ENCODE peak calls at places on chromosomes 11 and 22, in ten cellular contexts. X is fibroblast of lung, J is BJ, C is heart left ventricle, V is body of pancreas, L is kidney epithelial cell, O is astrocyte of the spinal cord, Q is tibial artery, D is epithelial cell of proximal tubule, Y is mucosa of descending colon. H is an unnamed sample.

GRCh38 chr11:16193897-16194381 is 162.4 kb downstream of the SOX6 start:
- DNase-seq in X (no peak), J (no peak), C (no peak), V (no peak), L (no peak), O (no peak), Q (no peak), D (no peak), Y (no peak), H (peak; percentile 8)

GRCh38 chr11:130088909-130089668 is 19.4 kb downstream of the APLP2 start:
- DNase-seq in X (no peak), J (no peak), C (no peak), V (no peak), L (no peak), O (no peak), Q (no peak), D (no peak), Y (no peak), H (no peak)

GRCh38 chr11:130634981-130635473 is 186.6 kb downstream of the ADAMTS15 start:
- DNase-seq in X (peak; percentile 56), J (no peak), C (no peak), V (no peak), L (peak; percentile 41), O (peak; percentile 90), Q (peak; percentile 67), D (no peak), Y (no peak), H (peak; percentile 51)

GRCh38 chr11:45285931-45286632 is at the start of gene SYT13:
- DNase-seq in X (no peak), J (no peak), C (peak; percentile 32), V (peak; percentile 73), L (no peak), O (no peak), Q (no peak), D (no peak), Y (peak; percentile 85), H (no peak)

GRCh38 chr11:45209904-45210699 is 63.7 kb downstream of the PRDM11 start:
- DNase-seq in X (peak; percentile 84), J (no peak), C (peak; percentile 96), V (peak; percentile 63), L (no peak), O (peak; percentile 71), Q (peak; percentile 84), D (no peak), Y (no peak), H (peak; percentile 80)

GRCh38 chr22:27662359-27663030 is 139.1 kb downstream of the MN1 start:
- DNase-seq in X (peak; percentile 34), J (no peak), C (peak; percentile 89), V (peak; percentile 46), L (no peak), O (no peak), Q (peak; percentile 44), D (no peak), Y (peak; percentile 52), H (peak; percentile 90)

GRCh38 chr11:77147668-77148321 is 19.7 kb downstream of the MYO7A start:
- DNase-seq in X (peak; percentile 28), J (no peak), C (no peak), V (peak; percentile 38), L (no peak), O (peak; percentile 67), Q (no peak), D (no peak), Y (peak; percentile 59), H (no peak)

GRCh38 chr11:128302425-128303186 is 284.8 kb downstream of the ETS1 start:
- DNase-seq in X (no peak), J (no peak), C (no peak), V (no peak), L (no peak), O (no peak), Q (no peak), D (no peak), Y (no peak), H (no peak)

GRCh38 chr11:128928400-128928799 is 14.3 kb downstream of the TP53AIP1 start:
- DNase-seq in X (no peak), J (no peak), C (no peak), V (no peak), L (no peak), O (no peak), Q (no peak), D (no peak), Y (no peak), H (no peak)

GRCh38 chr11:910589-911030 is at the start of gene CHID1:
- DNase-seq in X (peak; percentile 67), J (no peak), C (peak; percentile 89), V (peak; percentile 88), L (no peak), O (peak; percentile 76), Q (peak; percentile 75), D (no peak), Y (peak; percentile 92), H (peak; percentile 79)

GRCh38 chr11:33067294-33067693 is 27.9 kb downstream of the TCP11L1 start:
- DNase-seq in X (no peak), J (no peak), C (no peak), V (no peak), L (no peak), O (no peak), Q (no peak), D (no peak), Y (no peak), H (no peak)

GRCh38 chr11:62055970-62056369 is 67.8 kb upstream of the INCENP start:
- DNase-seq in X (no peak), J (no peak), C (no peak), V (no peak), L (no peak), O (no peak), Q (no peak), D (no peak), Y (no peak), H (no peak)

GRCh38 chr11:120515186-120515723 is 3.7 kb downstream of the GRIK4 start:
- DNase-seq in X (no peak), J (no peak), C (no peak), V (no peak), L (no peak), O (no peak), Q (no peak), D (no peak), Y (no peak), H (no peak)

GRCh38 chr22:20464096-20464614 is 26.5 kb upstream of the SCARF2 start:
- DNase-seq in X (no peak), J (no peak), C (no peak), V (no peak), L (no peak), O (no peak), Q (no peak), D (no peak), Y (peak; percentile 71), H (no peak)

GRCh38 chr11:69301491-69302401 is 7.8 kb downstream of the MYEOV start:
- DNase-seq in X (peak; percentile 72), J (peak; percentile 71), C (peak; percentile 69), V (peak; percentile 52), L (peak; percentile 80), O (peak; percentile 81), Q (no peak), D (peak; percentile 52), Y (peak; percentile 78), H (peak; percentile 93)

GRCh38 chr11:88623536-88623935 is 286.0 kb upstream of the CTSC start:
- DNase-seq in X (peak; percentile 12), J (no peak), C (no peak), V (no peak), L (no peak), O (no peak), Q (no peak), D (no peak), Y (no peak), H (peak; percentile 56)

GRCh38 chr11:27058456-27058855 is 17.8 kb downstream of the BBOX1 start:
- DNase-seq in X (no peak), J (peak; percentile 59), C (no peak), V (no peak), L (no peak), O (no peak), Q (no peak), D (no peak), Y (no peak), H (no peak)

GRCh38 chr11:129743029-129743846 is 72.4 kb upstream of the TMEM45B start:
- DNase-seq in X (no peak), J (no peak), C (no peak), V (no peak), L (no peak), O (no peak), Q (no peak), D (no peak), Y (no peak), H (no peak)

GRCh38 chr11:74397531-74398243 is 546 bp downstream of the PGM2L1 start:
- DNase-seq in X (no peak), J (no peak), C (no peak), V (peak; percentile 55), L (no peak), O (peak; percentile 68), Q (peak; percentile 23), D (no peak), Y (peak; percentile 81), H (peak; percentile 36)

GRCh38 chr11:35035894-35036408 is 103.0 kb upstream of the CD44 start:
- DNase-seq in X (peak; percentile 91), J (peak; percentile 87), C (no peak), V (no peak), L (peak; percentile 61), O (peak; percentile 96), Q (no peak), D (peak; percentile 77), Y (no peak), H (peak; percentile 99)

GRCh38 chr11:117200813-117201515 is 1.8 kb downstream of the TAGLN start:
- DNase-seq in X (no peak), J (no peak), C (no peak), V (no peak), L (no peak), O (no peak), Q (no peak), D (no peak), Y (peak; percentile 31), H (peak; percentile 32)
- H3K4me3 ChIP-seq in X (peak overlapping the region; percentile 76), J (peak overlapping the region; percentile 63), C (peak overlapping the region; percentile 63), V (no peak overlapping the region), L (peak overlapping the region; percentile 10), O (peak overlapping the region; percentile 64), Q (peak overlapping the region; percentile 70), D (no peak overlapping the region), Y (no peak overlapping the region), H (peak overlapping the region; percentile 64)

GRCh38 chr22:46677323-46678002 is 57.3 kb downstream of the GRAMD4 start:
- DNase-seq in X (no peak), J (no peak), C (no peak), V (no peak), L (no peak), O (no peak), Q (no peak), D (no peak), Y (no peak), H (no peak)
- TF ChIP-seq CTCF in X (no peak), J (no peak), C (no peak), V (no peak), L (no peak), O (no peak), Q (no peak), D (no peak), Y (no peak), H (no peak)

GRCh38 chr11:92384316-92384715 is 159.7 kb downstream of the FAT3 start:
- DNase-seq in X (peak; percentile 62), J (peak; percentile 25), C (no peak), V (no peak), L (peak; percentile 23), O (peak; percentile 69), Q (no peak), D (no peak), Y (no peak), H (peak; percentile 74)
- H3K4me3 ChIP-seq in X (no peak overlapping the region), J (no peak overlapping the region), C (no peak overlapping the region), V (no peak overlapping the region), L (no peak overlapping the region), O (no peak overlapping the region), Q (no peak overlapping the region), D (no peak overlapping the region), Y (no peak overlapping the region), H (no peak overlapping the region)

GRCh38 chr11:60130496-60130895 is 42.0 kb downstream of the MS4A2 start:
- DNase-seq in X (no peak), J (no peak), C (no peak), V (peak; percentile 22), L (no peak), O (no peak), Q (no peak), D (no peak), Y (no peak), H (peak; percentile 2)
- TF ChIP-seq CTCF in X (no peak), J (no peak), C (peak; percentile 33), V (peak; percentile 64), L (peak; percentile 63), O (no peak), Q (no peak), D (peak; percentile 81), Y (no peak), H (no peak)

H was measured in cardiac fibroblast.